ENCODE peak calls at places on chromosome 11, in seven cellular contexts. Y is mammary epithelial cell, Q is AG04449, U is HCT116, D is pancreas, W is Peyer's patch, F is K562. P is an unnamed sample.

GRCh38 chr11:130477646-130478203 is 29.3 kb downstream of the ADAMTS15 start:
- DNase-seq in Y (no peak), Q (no peak), U (no peak), D (no peak), W (no peak), F (no peak), P (peak)

GRCh38 chr11:107018902-107019493 is 722 bp upstream of the GUCY1A2 start:
- DNase-seq in Y (peak), Q (no peak), U (no peak), D (peak), W (peak), F (no peak), P (peak)

GRCh38 chr11:127993788-127994187 is 593.6 kb downstream of the ETS1 start:
- DNase-seq in Y (no peak), Q (no peak), U (no peak), D (no peak), W (no peak), F (no peak), P (no peak)

GRCh38 chr11:93054881-93055280 is 85.4 kb downstream of the MTNR1B start:
- DNase-seq in Y (peak), Q (peak), U (peak), D (no peak), W (no peak), F (no peak), P (peak)

GRCh38 chr11:94513091-94513490 is 830 bp downstream of the C11orf97 start:
- DNase-seq in Y (peak), Q (no peak), U (no peak), D (no peak), W (peak), F (no peak), P (no peak)

GRCh38 chr11:119525180-119525854 is 102.3 kb upstream of the THY1 start:
- DNase-seq in Y (no peak), Q (no peak), U (no peak), D (peak), W (no peak), F (no peak), P (no peak)

GRCh38 chr11:65560555-65561418 is 2.6 kb upstream of the LTBP3 start:
- DNase-seq in Y (peak), Q (no peak), U (no peak), D (no peak), W (no peak), F (no peak), P (peak)

GRCh38 chr11:10751581-10751940 is 515 bp downstream of the CTR9 start:
- DNase-seq in Y (peak), Q (no peak), U (no peak), D (no peak), W (no peak), F (peak), P (no peak)

GRCh38 chr11:100866453-100866852 is 179.4 kb downstream of the ARHGAP42 start:
- DNase-seq in Y (no peak), Q (no peak), U (no peak), D (no peak), W (no peak), F (no peak), P (no peak)

GRCh38 chr11:69157156-69157821 is 1.6 kb downstream of the SMIM38 start:
- DNase-seq in Y (peak), Q (no peak), U (no peak), D (no peak), W (peak), F (peak), P (peak)

GRCh38 chr11:119029340-119030028 is 1.2 kb downstream of the SLC37A4 start:
- DNase-seq in Y (no peak), Q (no peak), U (no peak), D (peak), W (peak), F (peak), P (no peak)

GRCh38 chr11:65716774-65717405 is 3.7 kb downstream of the RNASEH2C start:
- DNase-seq in Y (no peak), Q (no peak), U (no peak), D (no peak), W (no peak), F (no peak), P (no peak)

DNA sequence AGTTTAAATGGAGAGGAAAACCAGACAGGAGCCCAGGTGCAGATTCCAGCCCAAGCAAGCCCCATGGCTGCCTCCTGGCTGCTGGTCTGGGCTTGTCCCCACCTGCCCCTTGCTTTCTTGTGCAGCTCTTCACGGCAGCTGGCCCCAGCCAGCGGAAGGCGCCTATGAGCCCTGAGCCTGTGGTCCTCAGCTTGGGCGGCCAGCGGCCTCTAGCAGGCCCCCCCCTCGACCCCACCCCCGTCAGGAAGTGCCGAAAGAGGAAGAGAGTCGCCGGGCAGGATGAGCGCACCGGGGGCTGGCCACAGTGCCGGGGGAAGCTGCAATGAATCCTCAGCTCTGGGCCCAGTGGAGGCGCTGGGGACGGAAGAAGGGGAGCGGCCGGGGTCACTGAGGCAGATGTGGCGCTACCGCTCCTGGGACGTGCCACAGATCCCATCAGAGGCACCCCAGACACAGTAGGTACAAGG is 2.1 kb upstream of the DGKZ start:
- DNase-seq in Y (peak), Q (no peak), U (no peak), D (no peak), W (peak), F (no peak), P (no peak)
- H3K4me3 ChIP-seq in Y (peak), Q (no peak), U (no peak), D (no peak), W (peak), F (peak), P (no peak)

DNA sequence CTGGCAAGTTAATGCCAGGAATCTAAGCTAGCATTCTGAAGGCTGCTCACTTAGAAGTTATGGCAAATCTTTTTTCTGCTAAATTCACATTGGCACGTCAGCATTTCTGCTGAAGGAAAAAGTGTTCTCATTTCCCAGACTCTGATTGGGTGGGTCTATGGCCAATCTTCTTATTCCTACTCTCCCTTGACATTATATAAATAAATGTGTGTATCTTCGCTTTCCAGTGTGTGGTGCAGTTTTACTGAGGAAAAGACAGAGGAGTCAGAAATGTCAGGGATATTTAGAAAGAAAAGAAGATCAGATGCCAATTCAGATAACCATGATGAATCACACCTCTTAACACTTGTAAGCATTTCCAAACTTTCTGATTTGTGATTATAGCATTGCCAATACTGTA is 3.2 kb upstream of the BDNF start:
- DNase-seq in Y (no peak), Q (peak), U (no peak), D (no peak), W (no peak), F (no peak), P (peak)
- TF ChIP-seq CTCF in Y (no peak), Q (no peak), U (peak), D (no peak), W (no peak), F (no peak), P (no peak)

GRCh38 chr11:83191986-83192385 is 1.5 kb upstream of the ANKRD42 start:
- DNase-seq in Y (no peak), Q (no peak), U (no peak), D (no peak), W (no peak), F (peak), P (no peak)
- H3K4me3 ChIP-seq in Y (no peak), Q (no peak), U (no peak), D (no peak), W (no peak), F (peak), P (no peak)

GRCh38 chr11:96139692-96140091 is 203.3 kb downstream of the MAML2 start:
- DNase-seq in Y (no peak), Q (no peak), U (no peak), D (no peak), W (no peak), F (no peak), P (no peak)

GRCh38 chr11:96141649-96142048 is 201.3 kb downstream of the MAML2 start:
- DNase-seq in Y (no peak), Q (no peak), U (no peak), D (no peak), W (no peak), F (no peak), P (no peak)

GRCh38 chr11:96144553-96144952 is 198.4 kb downstream of the MAML2 start:
- DNase-seq in Y (no peak), Q (no peak), U (no peak), D (no peak), W (no peak), F (no peak), P (no peak)

GRCh38 chr11:96145163-96145585 is 197.8 kb downstream of the MAML2 start:
- DNase-seq in Y (peak), Q (no peak), U (no peak), D (no peak), W (no peak), F (no peak), P (peak)

DNA sequence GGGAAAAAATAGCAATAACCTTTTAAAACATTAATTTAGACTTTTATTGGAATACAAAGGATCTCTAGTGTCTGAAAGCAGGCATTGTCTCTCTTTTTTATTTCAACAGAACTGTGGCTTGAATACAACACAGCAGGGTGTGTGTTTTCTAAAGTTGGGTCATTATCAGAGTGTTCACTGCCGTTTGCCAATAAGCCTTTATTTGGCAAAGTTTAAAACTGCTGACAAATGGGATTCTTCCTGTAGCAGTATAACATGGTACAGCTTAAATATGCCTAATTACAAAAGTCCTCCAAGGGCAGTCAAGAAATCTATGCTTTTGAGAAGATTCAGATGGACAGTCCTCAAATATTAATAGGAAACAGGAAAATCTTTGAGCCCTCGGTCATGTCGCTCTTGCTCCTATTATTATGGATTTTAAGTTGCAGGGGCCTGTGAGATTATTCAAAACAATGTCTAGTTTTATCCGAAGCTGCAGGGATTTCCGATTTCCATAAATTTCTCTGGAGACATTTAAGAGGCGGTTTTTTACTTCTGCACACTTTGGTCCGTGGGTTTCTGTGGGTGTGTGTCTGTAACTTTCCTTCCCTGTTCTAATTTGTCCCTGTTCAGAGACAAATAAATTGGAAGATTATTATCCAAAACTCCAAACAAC is 199.9 kb downstream of the MAML2 start:
- DNase-seq in Y (no peak), Q (no peak), U (no peak), D (no peak), W (no peak), F (no peak), P (peak)
- TF ChIP-seq CTCF in Y (no peak), Q (no peak), U (no peak), D (no peak), W (no peak), F (no peak), P (no peak)

GRCh38 chr11:282630-283360 is 4.6 kb downstream of the NLRP6 start:
- DNase-seq in Y (no peak), Q (no peak), U (no peak), D (peak), W (peak), F (no peak), P (no peak)
- H3K4me3 ChIP-seq in Y (no peak), Q (no peak), U (no peak), D (no peak), W (no peak), F (no peak), P (no peak)

DNA sequence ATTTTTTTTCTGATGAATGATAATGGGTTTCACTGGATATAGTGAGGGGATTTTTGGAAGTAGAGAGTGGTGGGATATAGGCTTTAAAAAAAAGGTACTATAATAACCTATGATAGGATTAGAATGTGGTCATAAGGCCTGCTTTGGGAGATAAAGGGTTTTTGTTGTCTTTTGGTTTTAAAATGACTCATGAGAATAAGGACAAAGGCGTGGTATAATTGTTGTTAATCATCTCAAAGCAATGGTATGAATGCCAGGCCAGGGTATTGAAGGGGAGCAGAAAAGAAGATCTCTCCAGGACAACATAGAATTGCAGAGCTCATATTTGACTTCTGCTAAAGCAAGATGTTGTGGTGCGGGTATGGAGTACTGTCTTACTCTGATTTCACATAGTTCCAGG is 579.4 kb downstream of the JRKL start:
- DNase-seq in Y (peak), Q (no peak), U (no peak), D (no peak), W (no peak), F (no peak), P (no peak)
- TF ChIP-seq CTCF in Y (no peak), Q (no peak), U (no peak), D (no peak), W (no peak), F (no peak), P (no peak)

GRCh38 chr11:82734120-82734479 is 436 bp upstream of the FAM181B start:
- DNase-seq in Y (no peak), Q (no peak), U (no peak), D (no peak), W (no peak), F (no peak), P (no peak)

GRCh38 chr11:82733444-82734119 is at the start of gene FAM181B:
- DNase-seq in Y (peak), Q (no peak), U (no peak), D (peak), W (peak), F (peak), P (peak)

GRCh38 chr11:82732348-82732733 is 1.3 kb downstream of the FAM181B start:
- DNase-seq in Y (no peak), Q (no peak), U (no peak), D (no peak), W (no peak), F (no peak), P (no peak)

GRCh38 chr11:82731691-82732277 is 1.9 kb downstream of the FAM181B start:
- DNase-seq in Y (no peak), Q (no peak), U (no peak), D (no peak), W (no peak), F (no peak), P (no peak)

DNA sequence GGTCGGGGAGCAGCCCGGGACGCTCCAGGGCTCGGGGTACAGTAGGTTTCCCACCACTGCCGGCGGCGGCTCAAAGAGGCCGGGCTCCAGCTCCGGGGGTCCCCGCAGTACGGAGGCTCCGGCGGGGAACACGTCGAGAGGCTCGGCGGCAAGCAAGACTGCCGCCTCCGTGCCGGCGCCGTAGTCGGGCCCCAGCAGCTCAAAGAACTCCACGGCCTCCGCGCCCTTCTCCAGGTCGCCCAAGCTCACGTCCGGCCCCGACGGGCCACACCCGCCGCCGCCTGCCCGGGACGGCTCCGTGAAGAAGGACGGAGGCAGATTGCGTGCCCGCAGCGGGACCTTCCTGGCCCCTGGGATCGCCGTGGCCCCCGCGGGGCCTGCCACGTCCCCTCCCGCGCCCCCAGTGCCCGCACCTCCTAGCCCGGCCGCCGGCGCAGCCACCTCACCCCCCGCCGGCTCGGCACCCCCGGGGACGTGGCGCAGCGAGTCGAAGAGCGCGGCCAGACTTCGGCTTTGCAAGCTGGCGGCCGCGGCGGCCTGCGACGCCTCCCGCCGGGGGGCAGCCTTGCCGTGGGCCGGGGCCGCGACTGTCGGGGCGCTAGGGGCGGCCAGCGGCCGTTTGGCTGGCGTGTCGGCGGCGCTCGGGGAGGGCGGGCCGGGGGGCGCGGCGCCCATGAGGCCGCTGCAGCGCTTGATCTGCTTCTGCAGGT is 775 bp downstream of the FAM181B start:
- DNase-seq in Y (no peak), Q (no peak), U (no peak), D (peak), W (no peak), F (peak), P (no peak)
- H3K4me3 ChIP-seq in Y (peak), Q (peak), U (no peak), D (peak), W (peak), F (peak), P (peak)

DNA sequence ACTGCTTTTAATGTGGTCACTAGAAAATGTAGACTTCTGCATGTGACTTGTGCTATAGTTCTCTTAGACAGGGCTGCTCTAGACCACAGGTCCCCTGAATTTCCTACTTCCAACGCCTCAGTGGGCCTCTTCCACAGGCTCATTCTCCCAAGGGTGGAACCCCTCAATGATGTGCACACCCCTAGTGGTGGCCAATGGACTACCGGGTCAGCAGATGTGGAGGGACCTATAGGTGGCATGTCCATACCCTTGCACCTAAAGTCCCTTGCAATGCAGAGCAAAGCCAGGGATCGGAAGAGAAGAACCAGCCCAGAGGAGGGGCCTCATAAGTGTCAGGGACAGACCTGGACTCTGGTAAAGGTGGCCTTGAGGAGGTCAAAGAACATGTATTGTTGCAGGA is 20.0 kb downstream of the MMP13 start:
- DNase-seq in Y (no peak), Q (no peak), U (no peak), D (no peak), W (no peak), F (no peak), P (no peak)
- TF ChIP-seq CTCF in Y (peak), Q (no peak), U (no peak), D (no peak), W (no peak), F (no peak), P (no peak)

GRCh38 chr11:14899087-14899363 is 7.0 kb upstream of the CYP2R1 start:
- DNase-seq in Y (no peak), Q (no peak), U (no peak), D (no peak), W (no peak), F (no peak), P (no peak)

GRCh38 chr11:14892577-14892976 is 546 bp upstream of the CYP2R1 start:
- DNase-seq in Y (no peak), Q (no peak), U (no peak), D (no peak), W (no peak), F (no peak), P (no peak)

GRCh38 chr11:14894657-14895598 is 2.9 kb upstream of the CYP2R1 start:
- DNase-seq in Y (no peak), Q (no peak), U (no peak), D (no peak), W (peak), F (no peak), P (peak)

GRCh38 chr11:14902650-14903350 is 10.8 kb upstream of the CYP2R1 start:
- DNase-seq in Y (peak), Q (no peak), U (no peak), D (no peak), W (no peak), F (no peak), P (peak)

GRCh38 chr11:14898286-14899086 is 6.5 kb upstream of the CYP2R1 start:
- DNase-seq in Y (no peak), Q (no peak), U (no peak), D (no peak), W (no peak), F (no peak), P (no peak)
- H3K4me3 ChIP-seq in Y (no peak), Q (no peak), U (no peak), D (no peak), W (no peak), F (no peak), P (no peak)

DNA sequence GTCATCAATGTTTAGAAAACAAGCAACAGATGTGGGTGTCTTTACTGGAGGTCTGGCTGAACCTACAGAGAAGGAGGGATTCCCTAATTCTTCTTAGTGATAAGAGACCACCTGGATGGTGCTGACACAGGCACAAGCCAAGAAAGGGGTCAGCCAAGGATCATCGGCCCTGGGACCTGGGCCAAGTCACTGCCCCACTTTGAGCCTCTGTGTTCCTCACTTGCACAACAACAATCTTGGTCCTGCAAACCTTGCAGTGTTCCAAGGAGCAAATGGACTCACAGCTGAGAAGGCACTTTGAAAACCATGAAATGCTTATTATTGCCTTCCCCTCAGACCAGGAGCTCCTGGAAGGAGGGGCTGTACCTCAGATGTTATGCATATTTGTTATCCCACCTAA is 7.0 kb upstream of the KCNE3 start:
- DNase-seq in Y (no peak), Q (no peak), U (no peak), D (no peak), W (no peak), F (no peak), P (no peak)
- TF ChIP-seq CTCF in Y (no peak), Q (no peak), U (no peak), D (no peak), W (no peak), F (no peak), P (no peak)

P was measured in fibroblast of mammary gland.